ENCODE peak calls at places on chromosomes 2 and 18, in eight cellular contexts. Q is fibroblast of villous mesenchyme; G is CD4-positive, alpha-beta T cell; K is OCI-LY7; S is tibial nerve; M is kidney epithelial cell; N is CD8-positive, alpha-beta T cell; P is HCT116. D is an unnamed sample.

GRCh38 chr2:55138045-55138444 is 87.8 kb upstream of the RTN4 start:
- DNase-seq in Q (no peak), G (no peak), K (no peak), S (no peak), M (no peak), N (no peak), P (no peak), D (no peak)

GRCh38 chr2:189268763-189269162 is 89.2 kb upstream of the COL5A2 start:
- DNase-seq in Q (peak; percentile 28), G (no peak), K (no peak), S (no peak), M (no peak), N (no peak), P (no peak), D (no peak)

GRCh38 chr18:58438161-58438983 is 190.5 kb downstream of the ALPK2 start:
- DNase-seq in Q (peak; percentile 66), G (no peak), K (peak; percentile 0), S (no peak), M (no peak), N (no peak), P (no peak), D (no peak)

GRCh38 chr2:166881177-166881576 is 7.1 kb upstream of the XIRP2 start:
- DNase-seq in Q (no peak), G (no peak), K (no peak), S (no peak), M (no peak), N (no peak), P (no peak), D (no peak)

GRCh38 chr2:168849610-168850009 is 40.6 kb downstream of the SPC25 start:
- DNase-seq in Q (peak; percentile 15), G (no peak), K (no peak), S (no peak), M (no peak), N (no peak), P (no peak), D (peak; percentile 63)

GRCh38 chr18:34740724-34741123 is 30.6 kb downstream of the DTNA start:
- DNase-seq in Q (no peak), G (no peak), K (no peak), S (no peak), M (no peak), N (no peak), P (no peak), D (no peak)

GRCh38 chr18:2920546-2921343 is 73.9 kb downstream of the EMILIN2 start:
- DNase-seq in Q (no peak), G (no peak), K (no peak), S (no peak), M (no peak), N (no peak), P (no peak), D (no peak)

GRCh38 chr2:223081789-223082188 is 29.8 kb downstream of the KCNE4 start:
- DNase-seq in Q (no peak), G (no peak), K (no peak), S (no peak), M (no peak), N (no peak), P (no peak), D (no peak)

GRCh38 chr18:80200171-80200931 is 47.0 kb downstream of the PARD6G start:
- DNase-seq in Q (peak; percentile 25), G (no peak), K (no peak), S (no peak), M (no peak), N (no peak), P (no peak), D (peak; percentile 55)

GRCh38 chr2:143529118-143529720 is 400.0 kb downstream of the ARHGAP15 start:
- DNase-seq in Q (peak; percentile 67), G (no peak), K (no peak), S (no peak), M (no peak), N (no peak), P (no peak), D (no peak)

GRCh38 chr2:168241208-168241607 is 6.2 kb downstream of the STK39 start:
- DNase-seq in Q (no peak), G (no peak), K (no peak), S (no peak), M (no peak), N (no peak), P (no peak), D (peak; percentile 20)

GRCh38 chr2:64277101-64277849 is 133.1 kb upstream of the PELI1 start:
- DNase-seq in Q (no peak), G (no peak), K (peak; percentile 15), S (no peak), M (no peak), N (no peak), P (no peak), D (peak; percentile 91)

GRCh38 chr2:8939486-8940114 is 63.9 kb downstream of the MBOAT2 start:
- DNase-seq in Q (no peak), G (no peak), K (no peak), S (no peak), M (no peak), N (no peak), P (no peak), D (no peak)

GRCh38 chr18:79123948-79124347 is 54.8 kb downstream of the ATP9B start:
- DNase-seq in Q (no peak), G (no peak), K (no peak), S (no peak), M (no peak), N (no peak), P (no peak), D (no peak)

DNA sequence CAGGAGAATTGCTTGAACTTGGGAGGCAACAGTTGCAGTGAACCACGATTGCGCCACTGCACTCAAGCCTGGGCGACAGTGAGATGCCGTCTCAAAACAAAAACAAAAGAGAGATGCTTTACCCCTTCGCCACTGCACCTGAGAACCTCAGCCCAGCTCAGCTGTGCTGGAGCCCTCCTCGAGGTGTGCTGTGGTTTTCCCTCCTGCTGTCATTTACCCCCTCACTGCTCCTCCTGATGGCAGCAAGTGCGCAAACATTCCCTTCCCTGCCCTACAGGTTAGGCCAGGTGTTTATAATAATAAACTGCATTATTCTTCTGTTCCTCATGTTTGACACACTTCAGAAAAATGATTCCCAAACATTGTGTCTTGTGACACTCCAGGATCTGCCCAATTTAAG is 8.4 kb downstream of the FBXO36 start:
- DNase-seq in Q (no peak), G (no peak), K (no peak), S (no peak), M (no peak), N (no peak), P (no peak), D (peak; percentile 31)
- TF ChIP-seq CTCF in Q (no peak), G (no peak), K (no peak), S (no peak), M (no peak), N (no peak), P (no peak), D (no peak)

DNA sequence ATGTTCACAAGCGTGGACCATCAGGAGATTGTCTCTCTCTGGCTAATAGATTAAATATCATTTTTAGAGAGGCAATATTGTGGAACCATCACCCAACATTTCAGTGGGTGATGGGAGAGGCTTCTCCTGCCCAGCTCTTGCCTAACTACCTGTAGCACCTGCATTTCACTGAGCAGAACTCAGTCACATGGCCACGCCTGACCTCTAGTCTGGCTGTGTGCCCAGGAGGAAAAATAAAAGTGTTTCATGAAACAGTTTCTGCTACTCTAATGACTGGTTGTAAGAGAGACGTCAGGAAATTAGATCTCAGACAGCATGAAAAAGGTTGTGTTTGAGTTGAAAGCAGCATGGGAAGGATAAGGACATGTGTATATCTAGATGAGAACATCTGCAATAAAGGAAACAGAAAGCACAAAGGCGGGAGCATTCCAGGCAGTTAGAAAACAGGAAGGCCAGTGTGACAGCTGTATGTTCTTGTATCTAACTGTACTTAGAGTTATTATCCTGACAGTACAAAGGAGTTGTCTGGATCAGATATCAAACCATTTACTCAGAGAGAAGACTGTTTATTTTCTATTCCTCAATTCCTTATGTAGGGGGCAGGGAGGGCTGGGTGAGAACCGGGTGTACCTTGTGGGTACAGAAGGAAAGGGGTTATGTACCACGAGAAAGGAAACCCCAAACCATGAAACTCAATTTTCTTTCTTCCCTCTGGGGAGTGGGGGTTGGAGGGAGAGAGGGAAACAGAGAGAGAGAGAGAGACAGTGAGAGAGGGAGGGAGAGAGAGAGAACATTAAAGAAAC is 307.5 kb upstream of the VWC2L start:
- DNase-seq in Q (peak; percentile 17), G (no peak), K (no peak), S (no peak), M (peak; percentile 14), N (no peak), P (no peak), D (no peak)
- TF ChIP-seq CTCF in Q (no peak), G (no peak), K (no peak), S (no peak), M (no peak), N (no peak), P (no peak), D (no peak)

GRCh38 chr2:181972431-181973190 is 13.0 kb upstream of the PPP1R1C start:
- DNase-seq in Q (peak; percentile 58), G (no peak), K (no peak), S (no peak), M (no peak), N (no peak), P (no peak), D (no peak)

GRCh38 chr2:181973379-181973778 is 12.3 kb upstream of the PPP1R1C start:
- DNase-seq in Q (peak; percentile 28), G (no peak), K (no peak), S (no peak), M (no peak), N (no peak), P (no peak), D (no peak)

GRCh38 chr2:181971032-181971431 is 14.6 kb upstream of the PPP1R1C start:
- DNase-seq in Q (no peak), G (no peak), K (no peak), S (no peak), M (no peak), N (no peak), P (no peak), D (no peak)

DNA sequence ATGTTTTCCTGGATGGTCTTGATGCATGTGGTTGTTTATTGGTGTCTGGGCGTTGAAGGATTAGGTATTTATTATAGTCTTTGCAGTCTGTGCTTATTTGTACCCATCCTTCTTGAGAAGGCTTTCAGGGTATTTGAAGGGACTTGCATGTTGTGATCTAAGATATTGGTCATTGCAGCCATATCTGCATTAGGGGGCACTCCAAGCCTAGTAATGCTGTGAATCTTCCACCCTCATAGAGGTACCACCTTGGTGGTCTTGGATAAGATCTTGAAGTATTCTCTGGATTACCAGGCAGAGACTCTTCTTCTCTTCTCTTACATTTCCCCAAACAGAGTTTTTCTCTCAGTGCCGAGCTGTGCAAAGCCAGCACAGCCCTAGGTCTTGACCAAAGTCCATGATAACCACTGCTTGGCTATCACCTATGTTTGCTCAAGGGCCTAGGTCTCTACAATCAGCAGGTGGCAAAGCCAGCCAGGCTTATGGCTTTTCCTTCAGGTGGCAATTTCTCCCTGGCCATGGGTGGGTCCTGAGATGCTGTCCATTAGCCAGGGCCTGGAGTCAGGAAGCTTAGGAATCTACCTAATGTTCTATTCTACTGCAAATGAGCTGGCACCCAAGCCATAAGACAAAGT is 15.4 kb upstream of the PPP1R1C start:
- DNase-seq in Q (no peak), G (no peak), K (no peak), S (no peak), M (no peak), N (no peak), P (no peak), D (peak; percentile 28)
- TF ChIP-seq CTCF in Q (no peak), G (no peak), K (peak; percentile 54), S (no peak), M (no peak), N (no peak), P (no peak), D (peak; percentile 44)

DNA sequence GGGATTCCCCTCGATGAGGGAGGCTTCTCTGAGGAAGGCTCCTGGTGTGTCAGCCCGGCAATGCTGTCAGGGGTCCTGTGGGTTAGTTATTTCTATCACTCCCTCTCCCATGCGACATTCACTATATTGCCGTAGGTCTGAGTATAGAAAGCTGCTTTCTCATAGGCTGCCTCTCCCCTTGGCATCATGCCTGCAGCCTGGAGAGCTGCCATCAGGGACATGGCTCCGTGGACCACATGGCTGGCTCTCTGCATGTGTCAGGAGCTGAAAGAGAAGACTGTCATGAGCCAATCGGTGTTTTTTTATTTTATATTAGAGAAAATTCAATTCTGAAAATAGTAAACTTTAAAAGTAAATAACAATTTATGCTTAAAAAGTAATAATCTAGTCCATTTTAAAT is 198.0 kb downstream of the CDH20 start:
- DNase-seq in Q (no peak), G (no peak), K (no peak), S (no peak), M (no peak), N (no peak), P (no peak), D (no peak)
- TF ChIP-seq CTCF in Q (no peak), G (no peak), K (no peak), S (no peak), M (no peak), N (no peak), P (no peak), D (no peak)

D was measured in GM23338.